ENCODE peak calls at places on chromosomes 7 and 10, in four cellular contexts. N is breast epithelium, F is transverse colon, C is Panc1. P is an unnamed sample.

GRCh38 chr7:141362580-141363435 is 188.4 kb upstream of the AGK start:
- DNase-seq in C (no peak), N (no peak), F (no peak), P (no peak)

GRCh38 chr10:63555330-63555729 is 34.1 kb downstream of the REEP3 start:
- DNase-seq in C (no peak), N (no peak), F (no peak), P (no peak)

GRCh38 chr10:10903620-10904019 is 114.1 kb upstream of the CELF2 start:
- DNase-seq in F (no peak), N (no peak), C (no peak), P (no peak)

GRCh38 chr7:149776305-149776704 is 2.9 kb upstream of the ZNF467 start:
- DNase-seq in N (peak; percentile 43), F (no peak), C (no peak), P (peak; percentile 84)

GRCh38 chr7:106139253-106140251 is 27.4 kb upstream of the SYPL1 start:
- DNase-seq in F (peak; percentile 24), N (no peak), C (no peak), P (peak; percentile 92)

GRCh38 chr10:89556590-89556989 is 21.2 kb upstream of the SLC16A12 start:
- DNase-seq in F (no peak), C (no peak), N (no peak), P (no peak)

GRCh38 chr7:37705976-37706375 is 22.4 kb downstream of the GPR141 start:
- DNase-seq in F (no peak), N (no peak), C (no peak), P (no peak)

GRCh38 chr10:66405566-66405965 is 520.3 kb upstream of the LRRTM3 start:
- DNase-seq in F (no peak), N (no peak), C (no peak), P (no peak)

GRCh38 chr10:132961864-132962622 is 19.7 kb upstream of the CFAP46 start:
- DNase-seq in F (peak; percentile 70), N (peak; percentile 44), C (no peak), P (peak; percentile 75)

GRCh38 chr10:6396652-6397051 is 183.4 kb downstream of the PRKCQ start:
- DNase-seq in C (no peak), F (no peak), N (no peak), P (no peak)

DNA sequence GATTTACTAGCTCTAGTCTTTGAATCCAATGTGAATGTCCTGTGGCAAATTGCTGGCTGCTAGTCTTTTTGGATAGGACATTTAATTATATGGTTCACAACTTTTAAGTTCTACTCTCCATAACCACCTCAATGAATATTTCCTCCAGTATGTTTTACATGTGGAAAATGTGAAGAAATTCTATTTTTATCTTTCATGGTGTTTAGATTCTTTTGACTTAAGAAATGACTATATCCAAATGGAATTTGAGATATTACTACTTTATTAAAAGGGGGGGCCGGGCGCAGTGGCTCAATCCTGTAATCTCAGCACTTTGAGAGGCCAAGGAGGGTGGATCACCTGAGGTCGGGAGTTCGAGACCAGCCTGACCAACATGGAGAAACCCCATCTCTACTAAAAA is 202.0 kb downstream of the ARL4A start:
- DNase-seq in N (no peak), F (no peak), C (no peak), P (no peak)
- TF ChIP-seq POLR2AphosphoS5 in N (no peak), F (no peak), C (no peak), P (no peak)

DNA sequence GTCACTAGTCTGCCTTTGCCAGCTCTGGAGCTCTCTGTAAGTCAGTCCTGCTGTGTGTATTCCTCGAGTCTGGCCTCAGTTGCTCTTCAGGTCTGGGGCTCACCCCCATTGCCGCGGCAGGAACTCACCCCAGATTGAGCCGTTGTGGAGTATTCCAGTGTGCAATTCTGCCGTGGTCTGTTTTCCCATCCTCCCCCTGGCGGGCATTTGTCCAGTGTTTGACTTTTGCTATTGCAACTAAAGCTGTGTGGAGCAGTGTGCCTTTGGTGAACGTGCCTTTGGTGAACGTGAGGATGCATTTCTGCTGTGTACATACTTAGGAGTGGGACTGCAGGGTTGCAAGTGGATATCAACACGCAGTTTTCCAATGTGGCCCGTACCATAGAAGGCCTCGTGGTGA is 134.5 kb downstream of the FAM53B start:
- DNase-seq in N (no peak), C (no peak), F (no peak), P (no peak)
- H3K27ac ChIP-seq in N (no peak overlapping the region), C (no peak overlapping the region), F (no peak overlapping the region), P (no peak overlapping the region)

GRCh38 chr10:76396126-76396525 is 964.7 kb downstream of the LRMDA start:
- DNase-seq in C (no peak), F (no peak), N (no peak), P (no peak)
- H3K9me3 ChIP-seq in C (no peaks in the 10 kb centered on the region), F (no peaks in the 10 kb centered on the region), N (no peaks in the 10 kb centered on the region), P (no peaks in the 10 kb centered on the region)

GRCh38 chr10:44779511-44779910 is 131.6 kb upstream of the TMEM72 start:
- DNase-seq in F (no peak), C (no peak), N (peak; percentile 55), P (no peak)
- TF ChIP-seq POLR2AphosphoS5 in F (no peak), C (no peak), N (no peak), P (no peak)

DNA sequence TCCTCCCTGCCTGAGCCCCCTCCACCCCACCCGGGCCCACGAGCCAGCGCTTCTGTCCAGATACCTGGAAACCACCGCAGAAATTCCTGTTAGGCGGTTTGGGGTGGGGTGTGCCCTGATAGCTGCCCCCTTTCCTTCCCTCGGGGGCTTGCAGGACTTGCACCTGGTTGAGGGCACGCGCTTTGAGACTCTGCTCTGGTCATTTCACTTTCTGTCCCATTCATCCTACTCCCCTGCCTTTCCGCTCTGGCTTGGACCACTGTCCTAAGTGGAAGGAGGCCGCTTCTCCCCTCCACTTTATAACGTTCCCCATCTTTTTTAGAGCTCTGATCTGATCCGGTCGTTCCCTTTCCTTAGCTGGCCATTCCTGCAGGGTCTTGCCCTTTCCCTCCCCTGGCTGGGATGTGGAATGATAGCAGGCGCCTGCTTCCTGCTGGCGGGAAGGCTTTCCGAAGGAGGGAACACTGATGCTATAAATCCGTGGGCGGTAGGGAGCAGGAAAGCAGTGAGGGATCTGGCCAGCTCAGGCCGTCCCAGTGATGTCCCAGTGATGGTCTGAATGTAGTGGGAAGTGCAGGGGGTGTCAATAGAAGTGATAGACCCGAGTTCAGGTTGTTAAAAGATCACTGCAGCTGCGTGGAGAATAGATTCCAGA is 852 bp upstream of the PRKAR1B start:
- DNase-seq in C (no peak), F (no peak), N (no peak), P (no peak)
- H3K27ac ChIP-seq in C (peak overlapping the region; percentile 89), F (peak overlapping the region; percentile 89), N (no peak overlapping the region), P (no peak overlapping the region)

P was measured in sigmoid colon.